ENCODE peak calls at places on chromosome 3, in seven cellular contexts. One of them, this sample, is unnamed. For H3K4me1, the result is how much of the 10 kb centered on the place peaks cover.

GRCh38 chr3:156389151-156389760 is 165.7 kb downstream of the SSR3 start:
- DNase-seq in H9: no peak
- DNase-seq in endothelial cell of umbilical vein: no peak
- DNase-seq in aorta: no peak
- DNase-seq in adrenal gland: no peak
- DNase-seq in naive thymus-derived CD4-positive, alpha-beta T cell: no peak
- DNase-seq in uterus: no peak
- DNase-seq in this sample: no peak

GRCh38 chr3:106113747-106114146 is 244.9 kb upstream of the CBLB start:
- DNase-seq in H9: no peak
- DNase-seq in endothelial cell of umbilical vein: no peak
- DNase-seq in aorta: no peak
- DNase-seq in adrenal gland: no peak
- DNase-seq in naive thymus-derived CD4-positive, alpha-beta T cell: no peak
- DNase-seq in uterus: no peak
- DNase-seq in this sample: no peak

GRCh38 chr3:149765762-149766334 is 13.6 kb upstream of the COMMD2 start:
- DNase-seq in H9: no peak
- DNase-seq in endothelial cell of umbilical vein: peak
- DNase-seq in aorta: no peak
- DNase-seq in adrenal gland: no peak
- DNase-seq in naive thymus-derived CD4-positive, alpha-beta T cell: no peak
- DNase-seq in uterus: no peak
- DNase-seq in this sample: no peak

GRCh38 chr3:24521306-24522154 is 26.9 kb upstream of the THRB start:
- DNase-seq in H9: peak
- DNase-seq in endothelial cell of umbilical vein: peak
- DNase-seq in aorta: peak
- DNase-seq in adrenal gland: peak
- DNase-seq in naive thymus-derived CD4-positive, alpha-beta T cell: no peak
- DNase-seq in uterus: peak
- DNase-seq in this sample: no peak

GRCh38 chr3:24254649-24255048 is 240.0 kb downstream of the THRB start:
- DNase-seq in H9: no peak
- DNase-seq in endothelial cell of umbilical vein: no peak
- DNase-seq in aorta: no peak
- DNase-seq in adrenal gland: no peak
- DNase-seq in naive thymus-derived CD4-positive, alpha-beta T cell: no peak
- DNase-seq in uterus: no peak
- DNase-seq in this sample: no peak

GRCh38 chr3:61686228-61686648 is 124.9 kb downstream of the PTPRG start:
- DNase-seq in H9: no peak
- DNase-seq in endothelial cell of umbilical vein: no peak
- DNase-seq in aorta: no peak
- DNase-seq in adrenal gland: no peak
- DNase-seq in naive thymus-derived CD4-positive, alpha-beta T cell: no peak
- DNase-seq in uterus: no peak
- DNase-seq in this sample: no peak

GRCh38 chr3:164450276-164450905 is 627.9 kb downstream of the SI start:
- DNase-seq in H9: no peak
- DNase-seq in endothelial cell of umbilical vein: no peak
- DNase-seq in aorta: no peak
- DNase-seq in adrenal gland: no peak
- DNase-seq in naive thymus-derived CD4-positive, alpha-beta T cell: no peak
- DNase-seq in uterus: peak
- DNase-seq in this sample: no peak

GRCh38 chr3:117873236-117873635 is 1161.4 kb downstream of the IGSF11 start:
- DNase-seq in H9: no peak
- DNase-seq in endothelial cell of umbilical vein: peak
- DNase-seq in aorta: no peak
- DNase-seq in adrenal gland: peak
- DNase-seq in naive thymus-derived CD4-positive, alpha-beta T cell: no peak
- DNase-seq in uterus: peak
- DNase-seq in this sample: no peak

GRCh38 chr3:196995027-196995426 is 26.4 kb upstream of the PIGZ start:
- DNase-seq in H9: no peak
- DNase-seq in endothelial cell of umbilical vein: no peak
- DNase-seq in aorta: no peak
- DNase-seq in adrenal gland: no peak
- DNase-seq in naive thymus-derived CD4-positive, alpha-beta T cell: no peak
- DNase-seq in uterus: no peak
- DNase-seq in this sample: no peak
- H3K4me1 ChIP-seq in H9: under half
- H3K4me1 ChIP-seq in endothelial cell of umbilical vein: under half
- H3K4me1 ChIP-seq in aorta: under half
- H3K4me1 ChIP-seq in adrenal gland: under half
- H3K4me1 ChIP-seq in naive thymus-derived CD4-positive, alpha-beta T cell: under half
- H3K4me1 ChIP-seq in uterus: under half
- H3K4me1 ChIP-seq in this sample: under half

DNA sequence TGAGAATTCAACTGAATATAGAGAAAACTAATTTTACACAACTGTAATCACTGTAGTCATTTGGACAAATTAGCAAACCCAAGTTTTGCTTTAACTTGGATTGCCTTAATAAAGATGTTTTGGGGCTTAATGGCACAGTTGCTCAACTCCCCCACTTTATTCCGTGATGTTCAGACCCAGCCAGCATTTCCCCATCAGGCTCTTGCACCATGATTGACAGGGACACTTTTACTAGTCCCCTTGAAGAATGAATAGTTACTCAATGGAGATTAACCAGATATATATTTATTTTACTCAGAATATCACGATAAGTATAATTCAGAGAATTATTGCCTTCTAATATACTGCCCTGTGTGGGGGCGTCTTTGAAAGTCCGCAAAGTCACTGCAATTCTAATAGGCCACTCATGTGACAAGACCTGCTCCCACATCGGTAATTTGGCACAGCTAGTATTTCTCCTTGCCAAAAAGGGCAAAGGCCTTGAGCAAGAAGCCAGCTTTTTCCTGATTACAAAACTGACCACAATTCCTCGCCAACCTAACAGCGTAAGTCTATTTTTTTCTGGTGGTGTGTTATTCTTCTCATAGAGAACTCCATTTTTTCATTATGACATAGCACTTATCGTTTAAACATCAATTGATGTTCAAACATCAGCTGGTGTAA is 61.4 kb downstream of the PPARG start:
- DNase-seq in H9: no peak
- DNase-seq in endothelial cell of umbilical vein: peak
- DNase-seq in aorta: no peak
- DNase-seq in adrenal gland: peak
- DNase-seq in naive thymus-derived CD4-positive, alpha-beta T cell: no peak
- DNase-seq in uterus: peak
- DNase-seq in this sample: no peak
- H3K27ac ChIP-seq in H9: no peak
- H3K27ac ChIP-seq in endothelial cell of umbilical vein: no peak
- H3K27ac ChIP-seq in aorta: no peak
- H3K27ac ChIP-seq in adrenal gland: peak
- H3K27ac ChIP-seq in naive thymus-derived CD4-positive, alpha-beta T cell: no peak
- H3K27ac ChIP-seq in uterus: peak
- H3K27ac ChIP-seq in this sample: no peak

DNA sequence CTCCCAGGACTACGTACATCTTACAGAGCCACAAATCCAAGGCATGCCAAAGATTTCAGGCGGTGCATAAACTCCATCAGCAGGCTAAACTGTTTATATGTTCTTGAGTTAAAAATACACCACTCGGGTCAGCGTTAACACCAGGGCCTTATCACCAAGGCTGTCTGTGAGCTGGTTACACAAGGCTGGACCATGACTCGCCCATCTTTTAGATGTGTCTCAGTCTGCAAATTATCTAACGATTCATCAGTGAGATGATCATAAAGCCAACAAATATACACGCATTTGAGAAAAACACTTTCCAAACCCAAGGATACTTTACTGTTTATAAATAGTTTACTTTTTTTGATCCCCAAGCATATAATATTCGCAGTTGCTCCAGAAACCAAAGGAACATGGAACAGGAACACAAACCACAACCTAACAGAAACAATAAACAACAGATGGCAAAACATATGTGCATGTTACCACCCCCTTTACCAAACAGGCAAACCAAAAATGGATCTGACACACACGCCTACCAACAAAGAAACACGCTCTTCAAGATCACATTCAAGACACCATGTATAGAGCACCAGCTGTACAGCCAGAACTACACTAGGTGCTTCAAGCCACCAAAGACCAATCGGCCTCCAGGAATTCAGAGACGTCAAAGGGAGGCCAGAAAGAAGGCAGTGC is 15.4 kb downstream of the LRIG1 start:
- DNase-seq in H9: no peak
- DNase-seq in endothelial cell of umbilical vein: no peak
- DNase-seq in aorta: no peak
- DNase-seq in adrenal gland: no peak
- DNase-seq in naive thymus-derived CD4-positive, alpha-beta T cell: no peak
- DNase-seq in uterus: no peak
- DNase-seq in this sample: no peak
- H3K4me1 ChIP-seq in H9: under half
- H3K4me1 ChIP-seq in endothelial cell of umbilical vein: under half
- H3K4me1 ChIP-seq in aorta: under half
- H3K4me1 ChIP-seq in adrenal gland: under half
- H3K4me1 ChIP-seq in naive thymus-derived CD4-positive, alpha-beta T cell: half or more
- H3K4me1 ChIP-seq in uterus: under half
- H3K4me1 ChIP-seq in this sample: half or more

DNA sequence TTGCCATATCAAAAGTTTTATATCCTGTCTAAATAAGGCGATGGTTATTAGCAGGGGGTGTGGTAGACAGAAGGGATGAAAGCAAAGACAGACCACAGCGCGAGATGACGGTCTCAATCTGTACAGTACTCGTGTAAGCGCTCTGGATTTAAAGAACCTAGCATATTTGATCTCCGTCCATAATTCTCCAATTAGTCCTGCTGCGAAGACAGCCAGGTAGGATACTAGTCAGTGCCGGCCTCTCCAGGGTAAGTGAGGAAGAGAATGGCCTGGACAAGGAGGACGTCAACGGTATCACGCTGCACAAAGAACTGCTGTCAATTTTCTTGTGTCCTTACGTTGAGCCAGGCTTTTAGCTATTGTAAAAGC is 658 bp downstream of the SGO1 start:
- DNase-seq in H9: no peak
- DNase-seq in endothelial cell of umbilical vein: peak
- DNase-seq in aorta: no peak
- DNase-seq in adrenal gland: no peak
- DNase-seq in naive thymus-derived CD4-positive, alpha-beta T cell: peak
- DNase-seq in uterus: no peak
- DNase-seq in this sample: peak
- H3K27ac ChIP-seq in H9: peak
- H3K27ac ChIP-seq in endothelial cell of umbilical vein: peak
- H3K27ac ChIP-seq in aorta: no peak
- H3K27ac ChIP-seq in adrenal gland: no peak
- H3K27ac ChIP-seq in naive thymus-derived CD4-positive, alpha-beta T cell: peak
- H3K27ac ChIP-seq in uterus: no peak
- H3K27ac ChIP-seq in this sample: peak

GRCh38 chr3:46946856-46947544 is 29.5 kb downstream of the CCDC12 start:
- DNase-seq in H9: no peak
- DNase-seq in endothelial cell of umbilical vein: peak
- DNase-seq in aorta: peak
- DNase-seq in adrenal gland: peak
- DNase-seq in naive thymus-derived CD4-positive, alpha-beta T cell: no peak
- DNase-seq in uterus: no peak
- DNase-seq in this sample: peak

GRCh38 chr3:46947981-46948791 is 28.4 kb downstream of the CCDC12 start:
- DNase-seq in H9: no peak
- DNase-seq in endothelial cell of umbilical vein: peak
- DNase-seq in aorta: no peak
- DNase-seq in adrenal gland: peak
- DNase-seq in naive thymus-derived CD4-positive, alpha-beta T cell: no peak
- DNase-seq in uterus: peak
- DNase-seq in this sample: peak

GRCh38 chr3:46944191-46944590 is 32.4 kb downstream of the CCDC12 start:
- DNase-seq in H9: no peak
- DNase-seq in endothelial cell of umbilical vein: no peak
- DNase-seq in aorta: no peak
- DNase-seq in adrenal gland: no peak
- DNase-seq in naive thymus-derived CD4-positive, alpha-beta T cell: no peak
- DNase-seq in uterus: no peak
- DNase-seq in this sample: no peak

GRCh38 chr3:46947545-46947899 is 29.0 kb downstream of the CCDC12 start:
- DNase-seq in H9: no peak
- DNase-seq in endothelial cell of umbilical vein: no peak
- DNase-seq in aorta: no peak
- DNase-seq in adrenal gland: no peak
- DNase-seq in naive thymus-derived CD4-positive, alpha-beta T cell: no peak
- DNase-seq in uterus: no peak
- DNase-seq in this sample: no peak

DNA sequence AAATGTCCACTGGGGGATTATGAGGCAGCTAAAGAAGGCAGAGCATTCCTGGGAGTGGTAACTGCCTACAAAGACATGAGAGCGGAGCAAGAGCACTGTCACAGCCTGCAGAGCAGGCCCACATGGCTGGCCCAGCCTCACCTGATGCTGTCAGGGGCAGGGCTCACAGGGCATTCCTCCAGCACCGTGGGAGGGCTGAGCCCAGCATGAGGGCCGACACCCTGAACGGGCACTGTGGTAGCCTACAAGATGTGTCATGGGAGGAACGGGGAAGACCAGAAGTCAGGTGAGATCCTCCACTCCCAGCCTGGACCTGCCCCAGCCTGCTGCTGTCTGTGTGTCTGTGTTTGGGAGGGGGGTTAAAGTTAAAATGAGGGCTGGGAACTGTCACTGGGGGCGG is 30.1 kb downstream of the CCDC12 start:
- DNase-seq in H9: no peak
- DNase-seq in endothelial cell of umbilical vein: no peak
- DNase-seq in aorta: no peak
- DNase-seq in adrenal gland: no peak
- DNase-seq in naive thymus-derived CD4-positive, alpha-beta T cell: no peak
- DNase-seq in uterus: no peak
- DNase-seq in this sample: no peak
- H3K4me1 ChIP-seq in H9: under half
- H3K4me1 ChIP-seq in endothelial cell of umbilical vein: half or more
- H3K4me1 ChIP-seq in aorta: under half
- H3K4me1 ChIP-seq in adrenal gland: half or more
- H3K4me1 ChIP-seq in naive thymus-derived CD4-positive, alpha-beta T cell: half or more
- H3K4me1 ChIP-seq in uterus: under half
- H3K4me1 ChIP-seq in this sample: half or more

DNA sequence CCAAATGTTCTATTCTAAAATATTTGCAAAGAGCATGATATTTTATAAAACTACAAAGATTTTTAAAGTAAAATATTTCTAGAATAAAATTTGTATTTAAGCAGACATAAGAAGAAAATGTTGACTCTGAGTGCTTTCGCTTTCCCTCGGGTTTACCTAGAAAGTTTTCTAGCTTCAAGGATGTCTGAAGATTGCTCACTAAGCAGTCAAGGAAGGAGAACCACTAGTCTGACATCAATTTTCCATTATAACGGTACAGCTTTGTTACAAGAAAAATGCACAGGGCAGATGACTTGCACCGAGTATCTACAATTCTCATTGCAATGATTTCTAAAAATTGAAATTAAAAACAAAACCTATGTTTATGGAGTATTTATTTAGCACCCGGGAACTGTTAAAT is 14.2 kb downstream of the GPR15 start:
- DNase-seq in H9: no peak
- DNase-seq in endothelial cell of umbilical vein: no peak
- DNase-seq in aorta: no peak
- DNase-seq in adrenal gland: no peak
- DNase-seq in naive thymus-derived CD4-positive, alpha-beta T cell: no peak
- DNase-seq in uterus: no peak
- DNase-seq in this sample: no peak
- H3K27ac ChIP-seq in H9: no peak
- H3K27ac ChIP-seq in endothelial cell of umbilical vein: no peak
- H3K27ac ChIP-seq in aorta: no peak
- H3K27ac ChIP-seq in adrenal gland: no peak
- H3K27ac ChIP-seq in naive thymus-derived CD4-positive, alpha-beta T cell: no peak
- H3K27ac ChIP-seq in uterus: no peak
- H3K27ac ChIP-seq in this sample: no peak

This sample was measured in CD4-positive, alpha-beta memory T cell.